ENCODE peak calls at places on chromosomes 3 and 15, in five cellular contexts. V is ascending aorta, S is heart right ventricle, F is sigmoid colon, C is upper lobe of right lung. M is an unnamed sample.

GRCh38 chr15:91965501-91966180 is 112.1 kb downstream of the SLCO3A1 start:
- DNase-seq in F (no peak), V (peak; percentile 34), S (no peak), C (no peak), M (no peak)

GRCh38 chr15:85897207-85897817 is 102.6 kb upstream of the KLHL25 start:
- DNase-seq in V (no peak), F (no peak), C (no peak), S (no peak), M (no peak)

GRCh38 chr3:101119535-101119934 is 126.3 kb upstream of the ABI3BP start:
- DNase-seq in S (no peak), C (no peak), F (no peak), V (no peak), M (no peak)

GRCh38 chr3:38534180-38534579 is 38.0 kb downstream of the EXOG start:
- DNase-seq in V (no peak), S (no peak), F (no peak), C (no peak), M (no peak)

GRCh38 chr15:94615688-94616087 is 384.3 kb downstream of the MCTP2 start:
- DNase-seq in S (no peak), C (no peak), F (no peak), V (no peak), M (no peak)

GRCh38 chr3:128605091-128606046 is 45.2 kb downstream of the RPN1 start:
- DNase-seq in V (no peak), C (no peak), F (no peak), S (no peak), M (no peak)

GRCh38 chr3:17642474-17642873 is 100.0 kb downstream of the TBC1D5 start:
- DNase-seq in V (no peak), S (no peak), C (no peak), F (no peak), M (no peak)

GRCh38 chr3:197320582-197320981 is 22.2 kb upstream of the DLG1 start:
- DNase-seq in S (no peak), V (no peak), F (no peak), C (no peak), M (no peak)

GRCh38 chr3:16073218-16073617 is 101.3 kb upstream of the GALNT15 start:
- DNase-seq in S (no peak), F (no peak), V (no peak), C (no peak), M (no peak)

GRCh38 chr3:63656791-63657190 is 4.3 kb downstream of the SNTN start:
- DNase-seq in V (no peak), F (no peak), C (no peak), S (no peak), M (no peak)

GRCh38 chr3:147120029-147120428 is 286.3 kb downstream of the ZIC4 start:
- DNase-seq in V (no peak), F (no peak), S (no peak), C (no peak), M (no peak)

GRCh38 chr15:37015025-37015424 is 85.3 kb downstream of the MEIS2 start:
- DNase-seq in C (no peak), F (no peak), V (no peak), S (no peak), M (no peak)

GRCh38 chr3:8737301-8737700 is 3.7 kb downstream of the CAV3 start:
- DNase-seq in V (no peak), F (no peak), C (no peak), S (no peak), M (no peak)

GRCh38 chr3:25447925-25448324 is 19.9 kb downstream of the RARB start:
- DNase-seq in F (no peak), S (no peak), V (no peak), C (no peak), M (no peak)

GRCh38 chr3:50156991-50157493 is 1.9 kb downstream of the SEMA3F start:
- DNase-seq in F (no peak), V (no peak), C (no peak), S (no peak), M (no peak)
- H3K4me1 ChIP-seq in F (peaks cover 70% of the 10 kb centered on the region), V (peaks cover 54% of the 10 kb centered on the region), C (peaks cover 48% of the 10 kb centered on the region), S (peaks cover 27% of the 10 kb centered on the region), M (peaks cover 65% of the 10 kb centered on the region)

DNA sequence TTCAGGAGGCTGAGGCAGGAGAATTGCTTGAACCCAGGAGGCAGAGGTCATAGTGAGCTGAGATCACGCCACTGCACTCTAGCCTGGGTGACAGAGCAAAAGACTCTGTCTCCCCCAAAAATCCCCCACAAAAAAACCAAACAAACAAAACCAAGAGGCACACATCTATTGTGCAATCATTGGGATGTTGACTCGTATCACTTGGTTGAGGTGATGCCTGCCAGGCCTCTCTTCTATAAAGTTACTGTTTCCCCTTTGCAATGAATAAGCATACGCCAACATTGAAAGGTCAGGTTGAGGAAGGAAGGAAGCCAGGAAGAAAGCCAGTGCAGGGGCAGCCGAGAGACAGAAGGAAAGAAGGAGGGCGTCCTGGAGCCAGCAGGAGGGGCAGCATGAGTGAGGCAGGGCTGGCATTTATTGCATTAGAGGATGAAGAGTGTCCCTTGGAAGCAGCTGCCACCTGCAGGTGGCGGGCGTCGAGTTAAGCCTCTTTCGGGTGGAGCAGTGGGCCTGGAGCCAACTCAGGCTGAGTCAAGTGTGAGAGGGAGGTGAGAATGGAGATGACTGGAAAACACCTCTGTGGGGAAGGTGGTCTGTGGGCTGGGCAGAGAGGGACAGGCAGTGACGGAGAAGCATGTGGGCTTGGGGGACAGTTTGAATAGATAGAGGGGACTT is 8.3 kb upstream of the CSPG4 start:
- DNase-seq in F (peak; percentile 86), S (peak; percentile 56), C (peak; percentile 80), V (no peak), M (no peak)
- TF ChIP-seq CTCF in F (peak; percentile 36), S (no peak), C (peak; percentile 21), V (no peak), M (peak; percentile 48)

DNA sequence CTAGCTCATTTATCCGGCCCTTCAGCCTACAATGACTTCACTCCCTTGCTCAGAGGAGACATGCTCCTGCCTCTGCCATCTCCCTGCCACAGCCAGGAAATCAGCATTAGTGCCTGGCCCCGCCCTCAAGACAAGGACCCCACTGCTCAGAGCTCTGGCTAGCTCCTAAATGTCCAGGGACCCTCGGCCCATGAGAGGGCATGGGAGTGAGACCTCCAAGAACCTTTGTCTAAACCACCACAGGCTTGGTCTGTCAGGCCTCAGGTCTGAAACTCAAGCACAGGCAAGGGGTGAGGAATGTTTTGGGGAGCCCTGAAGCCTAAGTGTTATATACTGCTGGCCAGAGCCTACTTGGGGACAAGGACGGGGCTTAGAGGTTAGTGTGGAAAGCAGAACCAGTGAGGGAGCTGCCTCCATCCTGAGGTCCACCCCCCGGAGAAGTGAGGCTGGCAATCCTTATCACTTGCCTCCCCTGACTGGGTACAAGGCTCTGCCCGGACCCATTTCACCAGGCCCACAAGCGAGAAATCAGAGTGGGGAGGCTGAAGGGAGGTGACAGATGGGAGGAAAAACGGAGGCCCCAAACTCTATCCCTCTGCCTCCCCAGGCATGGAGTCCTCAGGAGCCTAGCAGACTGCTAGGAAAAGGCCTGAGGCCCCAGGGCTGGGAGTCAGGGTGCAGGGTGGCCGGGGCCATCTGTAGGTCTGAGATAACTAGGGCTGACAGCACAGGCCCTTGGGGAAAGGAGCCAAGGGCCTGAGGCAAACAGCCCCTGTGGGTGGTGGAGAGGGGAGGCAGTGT is 18.8 kb downstream of the SHF start:
- DNase-seq in S (no peak), V (no peak), C (no peak), F (no peak), M (no peak)
- H3K27ac ChIP-seq in S (peak overlapping the region; percentile 19), V (peak overlapping the region; percentile 97), C (no peak overlapping the region), F (peak overlapping the region; percentile 94), M (peak overlapping the region; percentile 95)

GRCh38 chr3:35638640-35639250 is 580 bp upstream of the ARPP21 start:
- DNase-seq in V (no peak), C (no peak), S (no peak), F (no peak), M (no peak)

GRCh38 chr3:35635407-35635806 is 3.9 kb upstream of the ARPP21 start:
- DNase-seq in C (no peak), F (no peak), S (no peak), V (no peak), M (no peak)

GRCh38 chr3:35639251-35640185 is at the start of gene ARPP21:
- DNase-seq in F (peak; percentile 46), S (no peak), C (peak; percentile 63), V (no peak), M (no peak)

GRCh38 chr3:35635931-35636683 is 3.2 kb upstream of the ARPP21 start:
- DNase-seq in C (no peak), V (no peak), F (no peak), S (no peak), M (no peak)

DNA sequence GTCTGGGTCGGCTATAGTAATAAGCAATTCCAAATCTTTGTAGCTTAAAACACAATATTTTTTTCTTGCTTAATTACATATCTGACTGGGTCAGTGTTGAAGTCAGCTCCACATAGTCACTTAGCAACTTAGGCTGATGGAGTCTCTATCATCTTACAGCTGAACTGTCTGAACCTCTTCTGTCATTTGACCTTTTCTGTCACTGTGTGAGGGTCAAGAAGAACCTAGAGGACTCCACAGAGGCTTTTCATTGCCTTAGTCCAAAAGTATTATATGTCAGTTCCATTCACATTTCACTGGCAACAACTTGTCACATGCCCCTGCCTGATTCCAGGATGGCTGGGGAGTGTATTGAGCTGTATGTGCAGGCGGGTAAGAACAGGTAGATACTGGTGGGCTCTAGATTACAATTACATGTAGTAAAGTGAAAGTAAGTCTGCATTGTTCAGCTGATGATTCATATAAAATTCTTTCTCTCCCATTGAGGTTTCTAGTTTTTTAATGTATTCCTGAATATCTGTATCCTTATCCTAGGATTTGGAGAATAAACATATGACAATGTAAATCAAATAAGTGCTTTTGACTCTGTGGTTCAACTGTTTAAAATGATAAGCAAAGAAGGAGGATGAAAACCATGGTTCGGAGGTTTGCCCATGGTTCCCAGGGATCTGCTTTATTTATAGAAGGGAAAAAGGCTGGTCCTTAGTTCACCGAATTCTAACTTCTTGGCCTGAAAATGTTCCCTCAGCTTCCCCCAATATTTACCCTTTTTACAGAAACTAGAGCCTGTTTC is 5.8 kb upstream of the ARPP21 start:
- DNase-seq in V (no peak), F (no peak), C (no peak), S (no peak), M (no peak)
- H3K4me1 ChIP-seq in V (no peaks in the 10 kb centered on the region), F (no peaks in the 10 kb centered on the region), C (no peaks in the 10 kb centered on the region), S (no peaks in the 10 kb centered on the region), M (no peaks in the 10 kb centered on the region)

GRCh38 chr3:131192701-131193100 is 166.0 kb downstream of the NEK11 start:
- DNase-seq in F (no peak), S (no peak), C (no peak), V (no peak), M (no peak)

GRCh38 chr3:131194816-131195215 is 168.1 kb downstream of the NEK11 start:
- DNase-seq in C (no peak), F (no peak), V (no peak), S (no peak), M (no peak)

DNA sequence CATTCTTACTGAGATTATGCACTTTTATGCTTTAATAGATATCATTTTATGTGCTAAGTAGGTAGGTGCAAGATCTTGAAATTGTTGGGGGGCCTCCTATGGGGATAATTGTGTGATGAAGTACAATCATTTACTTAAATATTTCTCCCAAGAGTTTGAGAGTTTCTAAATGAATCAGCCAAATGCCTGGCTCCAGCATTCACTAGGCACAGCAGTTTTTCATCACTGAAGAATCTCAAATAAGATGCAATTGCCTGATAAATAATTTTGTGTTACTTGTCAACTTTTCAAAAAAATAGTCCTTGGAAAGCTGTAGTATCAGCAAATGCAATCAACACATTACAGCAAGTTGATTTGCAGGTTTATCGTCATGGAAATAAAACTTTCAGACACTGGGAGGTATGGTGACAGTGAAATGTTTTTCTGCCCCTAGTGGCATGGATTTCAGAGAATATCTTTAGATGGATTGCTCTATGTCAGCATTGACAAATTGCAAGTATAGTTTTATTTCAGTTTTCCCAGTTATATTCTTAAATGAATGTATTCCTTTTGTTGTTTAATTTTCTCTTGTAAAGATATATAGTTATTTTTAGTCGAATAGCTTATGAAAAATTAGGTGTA is 167.1 kb downstream of the NEK11 start:
- DNase-seq in F (no peak), C (no peak), S (no peak), V (no peak), M (no peak)
- TF ChIP-seq CTCF in F (no peak), C (no peak), S (no peak), V (no peak), M (no peak)

GRCh38 chr3:149536429-149536828 is 61.9 kb downstream of the TM4SF4 start:
- DNase-seq in S (peak; percentile 76), F (peak; percentile 74), V (no peak), C (peak; percentile 74), M (peak; percentile 73)
- H3K27ac ChIP-seq in S (no peak overlapping the region), F (peak overlapping the region; percentile 73), V (peak overlapping the region; percentile 47), C (peak overlapping the region; percentile 55), M (peak overlapping the region; percentile 41)